ENCODE peak calls at places on chromosomes 2 and 18, in nine cellular contexts. One of them, this sample, is unnamed.

GRCh38 chr18:79575891-79576685 is 103.5 kb upstream of the CTDP1 start:
- DNase-seq in psoas muscle: peak
- DNase-seq in A172: no peak
- DNase-seq in activated gamma-delta T cell treated with Interleukin-2 at 50 U/mL for 16 hours: no peak
- DNase-seq in activated CD4-positive, alpha-beta T cell treated with anti-CD3 and anti-CD28 coated beads, Interleukin-2, amount 50 U/mL, for 1 hour: no peak
- DNase-seq in H4: no peak
- DNase-seq in RCC 7860: no peak
- DNase-seq in HS-5: no peak
- DNase-seq in IMR-90: peak
- DNase-seq in this sample: peak

GRCh38 chr2:109436635-109437225 is 177.0 kb downstream of the SEPTIN10 start:
- DNase-seq in psoas muscle: peak
- DNase-seq in A172: no peak
- DNase-seq in activated gamma-delta T cell treated with Interleukin-2 at 50 U/mL for 16 hours: no peak
- DNase-seq in activated CD4-positive, alpha-beta T cell treated with anti-CD3 and anti-CD28 coated beads, Interleukin-2, amount 50 U/mL, for 1 hour: no peak
- DNase-seq in H4: no peak
- DNase-seq in RCC 7860: no peak
- DNase-seq in HS-5: no peak
- DNase-seq in IMR-90: no peak
- DNase-seq in this sample: peak

GRCh38 chr2:241280291-241280690 is 35.2 kb downstream of the HDLBP start:
- DNase-seq in psoas muscle: no peak
- DNase-seq in A172: no peak
- DNase-seq in activated gamma-delta T cell treated with Interleukin-2 at 50 U/mL for 16 hours: no peak
- DNase-seq in activated CD4-positive, alpha-beta T cell treated with anti-CD3 and anti-CD28 coated beads, Interleukin-2, amount 50 U/mL, for 1 hour: no peak
- DNase-seq in H4: no peak
- DNase-seq in RCC 7860: no peak
- DNase-seq in HS-5: no peak
- DNase-seq in IMR-90: no peak
- DNase-seq in this sample: no peak

GRCh38 chr2:75720525-75720924 is 9.8 kb upstream of the GCFC2 start:
- DNase-seq in psoas muscle: no peak
- DNase-seq in A172: no peak
- DNase-seq in activated gamma-delta T cell treated with Interleukin-2 at 50 U/mL for 16 hours: no peak
- DNase-seq in activated CD4-positive, alpha-beta T cell treated with anti-CD3 and anti-CD28 coated beads, Interleukin-2, amount 50 U/mL, for 1 hour: no peak
- DNase-seq in H4: no peak
- DNase-seq in RCC 7860: no peak
- DNase-seq in HS-5: no peak
- DNase-seq in IMR-90: no peak
- DNase-seq in this sample: no peak

GRCh38 chr2:23549821-23550535 is 165.0 kb downstream of the KLHL29 start:
- DNase-seq in psoas muscle: no peak
- DNase-seq in A172: no peak
- DNase-seq in activated gamma-delta T cell treated with Interleukin-2 at 50 U/mL for 16 hours: no peak
- DNase-seq in activated CD4-positive, alpha-beta T cell treated with anti-CD3 and anti-CD28 coated beads, Interleukin-2, amount 50 U/mL, for 1 hour: no peak
- DNase-seq in H4: no peak
- DNase-seq in RCC 7860: no peak
- DNase-seq in HS-5: no peak
- DNase-seq in IMR-90: peak
- DNase-seq in this sample: no peak

GRCh38 chr2:189233527-189233926 is 54.0 kb upstream of the COL5A2 start:
- DNase-seq in psoas muscle: no peak
- DNase-seq in A172: no peak
- DNase-seq in activated gamma-delta T cell treated with Interleukin-2 at 50 U/mL for 16 hours: no peak
- DNase-seq in activated CD4-positive, alpha-beta T cell treated with anti-CD3 and anti-CD28 coated beads, Interleukin-2, amount 50 U/mL, for 1 hour: no peak
- DNase-seq in H4: no peak
- DNase-seq in RCC 7860: no peak
- DNase-seq in HS-5: peak
- DNase-seq in IMR-90: peak
- DNase-seq in this sample: no peak

GRCh38 chr18:23862071-23862470 is 152.5 kb upstream of the TTC39C start:
- DNase-seq in psoas muscle: no peak
- DNase-seq in A172: peak
- DNase-seq in activated gamma-delta T cell treated with Interleukin-2 at 50 U/mL for 16 hours: no peak
- DNase-seq in activated CD4-positive, alpha-beta T cell treated with anti-CD3 and anti-CD28 coated beads, Interleukin-2, amount 50 U/mL, for 1 hour: no peak
- DNase-seq in H4: peak
- DNase-seq in RCC 7860: no peak
- DNase-seq in HS-5: no peak
- DNase-seq in IMR-90: peak
- DNase-seq in this sample: no peak

GRCh38 chr18:36572135-36572856 is 256.5 kb downstream of the TPGS2 start:
- DNase-seq in psoas muscle: peak
- DNase-seq in A172: no peak
- DNase-seq in activated gamma-delta T cell treated with Interleukin-2 at 50 U/mL for 16 hours: no peak
- DNase-seq in activated CD4-positive, alpha-beta T cell treated with anti-CD3 and anti-CD28 coated beads, Interleukin-2, amount 50 U/mL, for 1 hour: no peak
- DNase-seq in H4: peak
- DNase-seq in RCC 7860: peak
- DNase-seq in HS-5: no peak
- DNase-seq in IMR-90: peak
- DNase-seq in this sample: peak

GRCh38 chr2:196592912-196593881 is 46.3 kb upstream of the CCDC150 start:
- DNase-seq in psoas muscle: peak
- DNase-seq in A172: no peak
- DNase-seq in activated gamma-delta T cell treated with Interleukin-2 at 50 U/mL for 16 hours: no peak
- DNase-seq in activated CD4-positive, alpha-beta T cell treated with anti-CD3 and anti-CD28 coated beads, Interleukin-2, amount 50 U/mL, for 1 hour: no peak
- DNase-seq in H4: no peak
- DNase-seq in RCC 7860: no peak
- DNase-seq in HS-5: no peak
- DNase-seq in IMR-90: peak
- DNase-seq in this sample: peak